ENCODE peak calls at places on chromosome 22, in eight cellular contexts. U is retina; D is stimulated activated CD8-positive, alpha-beta memory T cell treated with anti-CD3 and anti-CD28 coated beads, Interleukin-4, amount 100 ng/mL, for 1 hour; O is tibial artery; A is iPS-NIHi11; I is GM04504; M is ascending aorta; T is activated T-helper 1 cell treated with Interleukin-2 at 50 U/mL for 16 hours. H is an unnamed sample.

GRCh38 chr22:38017272-38017920 is 33.0 kb upstream of the SOX10 start:
- DNase-seq in U (no peak), D (no peak), O (peak; percentile 88), A (no peak), I (no peak), M (no peak), T (no peak), H (peak; percentile 58)

GRCh38 chr22:46612904-46613605 is 7.1 kb upstream of the GRAMD4 start:
- DNase-seq in U (no peak), D (no peak), O (no peak), A (no peak), I (no peak), M (no peak), T (peak; percentile 22), H (no peak)

GRCh38 chr22:41969110-41969646 is at the start of gene SEPTIN3:
- DNase-seq in U (peak; percentile 23), D (no peak), O (no peak), A (peak; percentile 72), I (no peak), M (no peak), T (no peak), H (no peak)

GRCh38 chr22:41177626-41178424 is 27.3 kb upstream of the L3MBTL2 start:
- DNase-seq in U (no peak), D (no peak), O (no peak), A (peak; percentile 23), I (no peak), M (no peak), T (no peak), H (no peak)

GRCh38 chr22:44366372-44367310 is 53.9 kb upstream of the SHISAL1 start:
- DNase-seq in U (no peak), D (no peak), O (no peak), A (no peak), I (no peak), M (no peak), T (no peak), H (no peak)

GRCh38 chr22:38973289-38974169 is 8.6 kb upstream of the APOBEC3B start:
- DNase-seq in U (peak; percentile 62), D (peak; percentile 25), O (no peak), A (peak; percentile 85), I (no peak), M (no peak), T (peak; percentile 19), H (peak; percentile 38)

GRCh38 chr22:46259374-46259773 is 3.8 kb downstream of the PKDREJ start:
- DNase-seq in U (no peak), D (no peak), O (no peak), A (no peak), I (no peak), M (no peak), T (no peak), H (no peak)

GRCh38 chr22:39184586-39185577 is 32.4 kb upstream of the CBX7 start:
- DNase-seq in U (no peak), D (no peak), O (peak; percentile 53), A (no peak), I (no peak), M (no peak), T (no peak), H (no peak)

GRCh38 chr22:19520007-19520406 is 4.2 kb downstream of the CLDN5 start:
- DNase-seq in U (no peak), D (no peak), O (peak; percentile 53), A (no peak), I (no peak), M (no peak), T (no peak), H (no peak)

GRCh38 chr22:30301995-30302809 is 12.9 kb upstream of the CASTOR1 start:
- DNase-seq in U (no peak), D (no peak), O (no peak), A (no peak), I (no peak), M (no peak), T (no peak), H (peak; percentile 69)

GRCh38 chr22:25113316-25113721 is 86.3 kb upstream of the CRYBB3 start:
- DNase-seq in U (no peak), D (no peak), O (no peak), A (no peak), I (no peak), M (no peak), T (no peak), H (peak; percentile 35)

GRCh38 chr22:46463435-46464227 is 73.8 kb downstream of the CELSR1 start:
- DNase-seq in U (no peak), D (no peak), O (no peak), A (no peak), I (no peak), M (no peak), T (no peak), H (no peak)

GRCh38 chr22:30485362-30485988 is 13.7 kb upstream of the SEC14L3 start:
- DNase-seq in U (peak; percentile 86), D (peak; percentile 60), O (no peak), A (peak; percentile 99), I (peak; percentile 23), M (no peak), T (peak; percentile 62), H (peak; percentile 66)

GRCh38 chr22:39219071-39220050 is 25.4 kb downstream of the PDGFB start:
- DNase-seq in U (peak; percentile 65), D (no peak), O (peak; percentile 27), A (no peak), I (no peak), M (no peak), T (no peak), H (peak; percentile 1)

GRCh38 chr22:24337894-24338645 is 67.4 kb downstream of the SPECC1L start:
- DNase-seq in U (no peak), D (no peak), O (no peak), A (no peak), I (no peak), M (no peak), T (no peak), H (no peak)

GRCh38 chr22:40326905-40327735 is 19.2 kb upstream of the ADSL start:
- DNase-seq in U (no peak), D (no peak), O (no peak), A (peak; percentile 49), I (no peak), M (no peak), T (no peak), H (peak; percentile 41)

GRCh38 chr22:19466126-19466716 is 12.8 kb downstream of the UFD1 start:
- DNase-seq in U (no peak), D (no peak), O (no peak), A (no peak), I (no peak), M (no peak), T (no peak), H (no peak)

GRCh38 chr22:38124236-38124974 is 13.9 kb upstream of the BAIAP2L2 start:
- DNase-seq in U (no peak), D (no peak), O (no peak), A (peak; percentile 63), I (no peak), M (no peak), T (no peak), H (no peak)

GRCh38 chr22:35835998-35836691 is 118.5 kb downstream of the APOL5 start:
- DNase-seq in U (peak; percentile 65), D (no peak), O (no peak), A (peak; percentile 85), I (peak; percentile 86), M (no peak), T (no peak), H (peak; percentile 93)

H was measured in Daoy.